ENCODE peak calls at places on chromosome 20, in six cellular contexts. S is NCI-H1105 treated with DMSO at 0.1 percent for 48 hours; V is fibroblast of villous mesenchyme; P is stimulated activated CD4-positive, alpha-beta T cell treated with anti-CD3 and anti-CD28 coated beads, Interleukin-1b, Interleukin-23, amount 100 ng/mL, for 24 hours; N is IMR-90; A is EH. U is an unnamed sample.

GRCh38 chr20:44961024-44961866 is 1.0 kb upstream of the TOMM34 start:
- DNase-seq in S (no peak), V (peak), P (no peak), N (peak), A (peak), U (peak)

GRCh38 chr20:4375881-4376280 is 345.8 kb upstream of the PRND start:
- DNase-seq in S (no peak), V (peak), P (no peak), N (peak), A (peak), U (no peak)

GRCh38 chr20:46699651-46700359 is 9.6 kb upstream of the SLC2A10 start:
- DNase-seq in S (no peak), V (peak), P (no peak), N (peak), A (peak), U (peak)

GRCh38 chr20:45774933-45775332 is 16.8 kb downstream of the WFDC3 start:
- DNase-seq in S (no peak), V (no peak), P (no peak), N (no peak), A (no peak), U (no peak)

GRCh38 chr20:50610212-50610718 is 81.1 kb downstream of the RIPOR3 start:
- DNase-seq in S (no peak), V (no peak), P (no peak), N (no peak), A (peak), U (no peak)

GRCh38 chr20:43304598-43304997 is 114.9 kb upstream of the PTPRT start:
- DNase-seq in S (no peak), V (no peak), P (no peak), N (no peak), A (no peak), U (no peak)

GRCh38 chr20:8854566-8854965 is 214.3 kb upstream of the PLCB4 start:
- DNase-seq in S (no peak), V (peak), P (no peak), N (peak), A (peak), U (peak)

GRCh38 chr20:25281541-25281991 is 33.7 kb downstream of the PYGB start:
- DNase-seq in S (peak), V (no peak), P (no peak), N (no peak), A (no peak), U (no peak)

GRCh38 chr20:38725959-38726848 is 1.9 kb downstream of the SLC32A1 start:
- DNase-seq in S (no peak), V (peak), P (no peak), N (peak), A (peak), U (peak)

GRCh38 chr20:10875653-10876052 is 201.9 kb upstream of the JAG1 start:
- DNase-seq in S (no peak), V (no peak), P (no peak), N (no peak), A (no peak), U (no peak)

GRCh38 chr20:57396638-57397003 is 5.4 kb downstream of the RBM38 start:
- DNase-seq in S (no peak), V (no peak), P (no peak), N (no peak), A (no peak), U (no peak)

GRCh38 chr20:63964412-63964811 is 5.3 kb downstream of the ZNF512B start:
- DNase-seq in S (no peak), V (no peak), P (no peak), N (no peak), A (no peak), U (no peak)

GRCh38 chr20:11229772-11230171 is 556.0 kb upstream of the JAG1 start:
- DNase-seq in S (no peak), V (peak), P (no peak), N (peak), A (peak), U (peak)

GRCh38 chr20:40416274-40416673 is 272.8 kb downstream of the MAFB start:
- DNase-seq in S (no peak), V (no peak), P (no peak), N (no peak), A (no peak), U (no peak)

GRCh38 chr20:56278205-56278604 is 29.7 kb downstream of the MC3R start:
- DNase-seq in S (no peak), V (no peak), P (no peak), N (no peak), A (no peak), U (no peak)

GRCh38 chr20:19520261-19520660 is 237.8 kb upstream of the RIN2 start:
- DNase-seq in S (no peak), V (no peak), P (no peak), N (no peak), A (no peak), U (no peak)

GRCh38 chr20:59985864-59986263 is 27.6 kb downstream of the CDH26 start:
- DNase-seq in S (no peak), V (no peak), P (no peak), N (no peak), A (no peak), U (no peak)

GRCh38 chr20:47233333-47234188 is 122.9 kb downstream of the ZMYND8 start:
- DNase-seq in S (no peak), V (peak), P (no peak), N (peak), A (peak), U (peak)

GRCh38 chr20:63943808-63944077 is 12.5 kb downstream of the UCKL1 start:
- DNase-seq in S (no peak), V (no peak), P (no peak), N (no peak), A (no peak), U (no peak)

GRCh38 chr20:35992713-35993335 is 24.4 kb downstream of the CNBD2 start:
- DNase-seq in S (peak), V (peak), P (peak), N (peak), A (peak), U (peak)

GRCh38 chr20:49700411-49701185 is 13.1 kb downstream of the B4GALT5 start:
- DNase-seq in S (no peak), V (peak), P (no peak), N (peak), A (peak), U (peak)

GRCh38 chr20:6711950-6712634 is 55.4 kb upstream of the BMP2 start:
- DNase-seq in S (no peak), V (no peak), P (no peak), N (no peak), A (no peak), U (no peak)

GRCh38 chr20:24743641-24744040 is 205.4 kb upstream of the CST7 start:
- DNase-seq in S (no peak), V (no peak), P (no peak), N (no peak), A (no peak), U (no peak)

GRCh38 chr20:35734374-35734773 is 7.7 kb downstream of the RBM39 start:
- DNase-seq in S (no peak), V (no peak), P (no peak), N (no peak), A (no peak), U (no peak)

GRCh38 chr20:25248501-25249172 is 752 bp downstream of the PYGB start:
- DNase-seq in S (peak), V (peak), P (no peak), N (peak), A (peak), U (peak)

GRCh38 chr20:663315-664090 is 10.5 kb upstream of the SRXN1 start:
- DNase-seq in S (no peak), V (no peak), P (no peak), N (peak), A (no peak), U (no peak)

GRCh38 chr20:45933231-45934045 is 1.0 kb upstream of the PCIF1 start:
- DNase-seq in S (peak), V (peak), P (peak), N (peak), A (peak), U (peak)

GRCh38 chr20:36728986-36729385 is 16.9 kb downstream of the NDRG3 start:
- DNase-seq in S (no peak), V (no peak), P (no peak), N (peak), A (peak), U (peak)

GRCh38 chr20:36149469-36149868 is 5.1 kb upstream of the EPB41L1 start:
- DNase-seq in S (no peak), V (no peak), P (no peak), N (no peak), A (no peak), U (no peak)

GRCh38 chr20:9551808-9552550 is 37.6 kb downstream of the LAMP5 start:
- DNase-seq in S (no peak), V (no peak), P (no peak), N (no peak), A (no peak), U (no peak)

GRCh38 chr20:53652859-53653520 is 59.4 kb upstream of the ZNF217 start:
- DNase-seq in S (no peak), V (peak), P (no peak), N (no peak), A (no peak), U (no peak)

GRCh38 chr20:8200220-8200619 is 68.2 kb downstream of the PLCB1 start:
- DNase-seq in S (no peak), V (no peak), P (no peak), N (no peak), A (no peak), U (no peak)

GRCh38 chr20:63116412-63117106 is 99.4 kb downstream of the YTHDF1 start:
- DNase-seq in S (no peak), V (peak), P (no peak), N (peak), A (peak), U (peak)

U was measured in mesenchymal stem cell.